ENCODE peak calls at places on chromosomes 2 and 18, in eight cellular contexts. One of them, this sample, is unnamed.

GRCh38 chr18:48022531-48023330 is 92.3 kb upstream of the SMAD2 start:
- DNase-seq in NCI-H460: peak; percentile 81
- DNase-seq in activated CD8-positive, alpha-beta memory T cell treated with anti-CD3 and anti-CD28 coated beads, Interleukin-2, amount 50 U/mL, for 4 hours: no peak
- DNase-seq in iris pigment epithelial cell: peak; percentile 65
- DNase-seq in HCT116: peak; percentile 62
- DNase-seq in Ammon's horn: peak; percentile 75
- DNase-seq in dermis blood vessel endothelial cell: peak; percentile 86
- DNase-seq in T follicular helper cell: no peak
- DNase-seq in this sample: peak; percentile 58

GRCh38 chr2:86029873-86030272 is 75.8 kb downstream of the POLR1A start:
- DNase-seq in NCI-H460: no peak
- DNase-seq in activated CD8-positive, alpha-beta memory T cell treated with anti-CD3 and anti-CD28 coated beads, Interleukin-2, amount 50 U/mL, for 4 hours: no peak
- DNase-seq in iris pigment epithelial cell: no peak
- DNase-seq in HCT116: no peak
- DNase-seq in Ammon's horn: no peak
- DNase-seq in dermis blood vessel endothelial cell: no peak
- DNase-seq in T follicular helper cell: no peak
- DNase-seq in this sample: no peak

GRCh38 chr2:217047209-217047998 is 187.5 kb upstream of the TNP1 start:
- DNase-seq in NCI-H460: no peak
- DNase-seq in activated CD8-positive, alpha-beta memory T cell treated with anti-CD3 and anti-CD28 coated beads, Interleukin-2, amount 50 U/mL, for 4 hours: no peak
- DNase-seq in iris pigment epithelial cell: peak; percentile 42
- DNase-seq in HCT116: no peak
- DNase-seq in Ammon's horn: no peak
- DNase-seq in dermis blood vessel endothelial cell: no peak
- DNase-seq in T follicular helper cell: no peak
- DNase-seq in this sample: peak; percentile 29

GRCh38 chr2:172884336-172884735 is 148.7 kb downstream of the RAPGEF4 start:
- DNase-seq in NCI-H460: no peak
- DNase-seq in activated CD8-positive, alpha-beta memory T cell treated with anti-CD3 and anti-CD28 coated beads, Interleukin-2, amount 50 U/mL, for 4 hours: no peak
- DNase-seq in iris pigment epithelial cell: no peak
- DNase-seq in HCT116: no peak
- DNase-seq in Ammon's horn: no peak
- DNase-seq in dermis blood vessel endothelial cell: no peak
- DNase-seq in T follicular helper cell: no peak
- DNase-seq in this sample: no peak

GRCh38 chr2:211748339-211748738 is 790.3 kb downstream of the ERBB4 start:
- DNase-seq in NCI-H460: no peak
- DNase-seq in activated CD8-positive, alpha-beta memory T cell treated with anti-CD3 and anti-CD28 coated beads, Interleukin-2, amount 50 U/mL, for 4 hours: no peak
- DNase-seq in iris pigment epithelial cell: no peak
- DNase-seq in HCT116: no peak
- DNase-seq in Ammon's horn: no peak
- DNase-seq in dermis blood vessel endothelial cell: no peak
- DNase-seq in T follicular helper cell: no peak
- DNase-seq in this sample: no peak

GRCh38 chr2:239208470-239209180 is 192.2 kb downstream of the HDAC4 start:
- DNase-seq in NCI-H460: no peak
- DNase-seq in activated CD8-positive, alpha-beta memory T cell treated with anti-CD3 and anti-CD28 coated beads, Interleukin-2, amount 50 U/mL, for 4 hours: no peak
- DNase-seq in iris pigment epithelial cell: no peak
- DNase-seq in HCT116: no peak
- DNase-seq in Ammon's horn: no peak
- DNase-seq in dermis blood vessel endothelial cell: no peak
- DNase-seq in T follicular helper cell: no peak
- DNase-seq in this sample: no peak

GRCh38 chr2:240935101-240935876 is 29.2 kb downstream of the CROCC2 start:
- DNase-seq in NCI-H460: no peak
- DNase-seq in activated CD8-positive, alpha-beta memory T cell treated with anti-CD3 and anti-CD28 coated beads, Interleukin-2, amount 50 U/mL, for 4 hours: peak; percentile 11
- DNase-seq in iris pigment epithelial cell: no peak
- DNase-seq in HCT116: no peak
- DNase-seq in Ammon's horn: no peak
- DNase-seq in dermis blood vessel endothelial cell: no peak
- DNase-seq in T follicular helper cell: no peak
- DNase-seq in this sample: peak; percentile 64

GRCh38 chr2:188478724-188479123 is 187.1 kb downstream of the GULP1 start:
- DNase-seq in NCI-H460: no peak
- DNase-seq in activated CD8-positive, alpha-beta memory T cell treated with anti-CD3 and anti-CD28 coated beads, Interleukin-2, amount 50 U/mL, for 4 hours: no peak
- DNase-seq in iris pigment epithelial cell: no peak
- DNase-seq in HCT116: no peak
- DNase-seq in Ammon's horn: no peak
- DNase-seq in dermis blood vessel endothelial cell: peak; percentile 9
- DNase-seq in T follicular helper cell: no peak
- DNase-seq in this sample: no peak

GRCh38 chr2:12176621-12177020 is 430.2 kb downstream of the LPIN1 start:
- DNase-seq in NCI-H460: no peak
- DNase-seq in activated CD8-positive, alpha-beta memory T cell treated with anti-CD3 and anti-CD28 coated beads, Interleukin-2, amount 50 U/mL, for 4 hours: no peak
- DNase-seq in iris pigment epithelial cell: no peak
- DNase-seq in HCT116: no peak
- DNase-seq in Ammon's horn: no peak
- DNase-seq in dermis blood vessel endothelial cell: no peak
- DNase-seq in T follicular helper cell: no peak
- DNase-seq in this sample: no peak

GRCh38 chr2:10141736-10142639 is 19.4 kb downstream of the RRM2 start:
- DNase-seq in NCI-H460: no peak
- DNase-seq in activated CD8-positive, alpha-beta memory T cell treated with anti-CD3 and anti-CD28 coated beads, Interleukin-2, amount 50 U/mL, for 4 hours: no peak
- DNase-seq in iris pigment epithelial cell: no peak
- DNase-seq in HCT116: no peak
- DNase-seq in Ammon's horn: no peak
- DNase-seq in dermis blood vessel endothelial cell: peak; percentile 72
- DNase-seq in T follicular helper cell: no peak
- DNase-seq in this sample: no peak

GRCh38 chr2:102839668-102840388 is 78.0 kb downstream of the TMEM182 start:
- DNase-seq in NCI-H460: peak; percentile 47
- DNase-seq in activated CD8-positive, alpha-beta memory T cell treated with anti-CD3 and anti-CD28 coated beads, Interleukin-2, amount 50 U/mL, for 4 hours: no peak
- DNase-seq in iris pigment epithelial cell: peak; percentile 23
- DNase-seq in HCT116: peak; percentile 22
- DNase-seq in Ammon's horn: peak; percentile 48
- DNase-seq in dermis blood vessel endothelial cell: peak; percentile 62
- DNase-seq in T follicular helper cell: no peak
- DNase-seq in this sample: no peak

GRCh38 chr2:134217316-134217715 is 36.6 kb upstream of the MGAT5 start:
- DNase-seq in NCI-H460: no peak
- DNase-seq in activated CD8-positive, alpha-beta memory T cell treated with anti-CD3 and anti-CD28 coated beads, Interleukin-2, amount 50 U/mL, for 4 hours: no peak
- DNase-seq in iris pigment epithelial cell: no peak
- DNase-seq in HCT116: no peak
- DNase-seq in Ammon's horn: no peak
- DNase-seq in dermis blood vessel endothelial cell: no peak
- DNase-seq in T follicular helper cell: peak; percentile 22
- DNase-seq in this sample: no peak

GRCh38 chr2:58097025-58097424 is 50.4 kb downstream of the VRK2 start:
- DNase-seq in NCI-H460: no peak
- DNase-seq in activated CD8-positive, alpha-beta memory T cell treated with anti-CD3 and anti-CD28 coated beads, Interleukin-2, amount 50 U/mL, for 4 hours: no peak
- DNase-seq in iris pigment epithelial cell: no peak
- DNase-seq in HCT116: no peak
- DNase-seq in Ammon's horn: no peak
- DNase-seq in dermis blood vessel endothelial cell: no peak
- DNase-seq in T follicular helper cell: no peak
- DNase-seq in this sample: no peak

This sample was measured in coronary artery.